ENCODE peak calls at places on chromosomes 7 and 10, in nine cellular contexts. One of them, this sample, is unnamed.
A peak's percentile ranks its signal among the peaks of the same experiment; 100 is the strongest.

GRCh38 chr10:77581738-77582137 is 55.9 kb downstream of the KCNMA1 start:
- DNase-seq in tibial nerve: no peak
- DNase-seq in sigmoid colon: peak; percentile 35
- DNase-seq in stomach: no peak
- DNase-seq in K562: no peak
- DNase-seq in suprapubic skin: no peak
- DNase-seq in transverse colon: no peak
- DNase-seq in upper lobe of left lung: no peak
- DNase-seq in A549: no peak
- DNase-seq in this sample: no peak

GRCh38 chr10:819326-819725 is 112.2 kb downstream of the LARP4B start:
- DNase-seq in tibial nerve: no peak
- DNase-seq in sigmoid colon: no peak
- DNase-seq in stomach: no peak
- DNase-seq in K562: no peak
- DNase-seq in suprapubic skin: no peak
- DNase-seq in transverse colon: no peak
- DNase-seq in upper lobe of left lung: no peak
- DNase-seq in A549: no peak
- DNase-seq in this sample: no peak

GRCh38 chr7:64307254-64308018 is 6.3 kb upstream of the ZNF736 start:
- DNase-seq in tibial nerve: peak; percentile 82
- DNase-seq in sigmoid colon: peak; percentile 96
- DNase-seq in stomach: peak; percentile 92
- DNase-seq in K562: peak; percentile 39
- DNase-seq in suprapubic skin: peak; percentile 95
- DNase-seq in transverse colon: peak; percentile 96
- DNase-seq in upper lobe of left lung: peak; percentile 94
- DNase-seq in A549: no peak
- DNase-seq in this sample: peak; percentile 87

GRCh38 chr7:42214063-42214679 is 22.8 kb downstream of the GLI3 start:
- DNase-seq in tibial nerve: no peak
- DNase-seq in sigmoid colon: no peak
- DNase-seq in stomach: no peak
- DNase-seq in K562: no peak
- DNase-seq in suprapubic skin: no peak
- DNase-seq in transverse colon: no peak
- DNase-seq in upper lobe of left lung: no peak
- DNase-seq in A549: no peak
- DNase-seq in this sample: no peak

GRCh38 chr7:154770361-154770760 is 232.6 kb downstream of the PAXIP1 start:
- DNase-seq in tibial nerve: no peak
- DNase-seq in sigmoid colon: no peak
- DNase-seq in stomach: no peak
- DNase-seq in K562: no peak
- DNase-seq in suprapubic skin: peak; percentile 40
- DNase-seq in transverse colon: no peak
- DNase-seq in upper lobe of left lung: no peak
- DNase-seq in A549: no peak
- DNase-seq in this sample: no peak

GRCh38 chr10:77634939-77635338 is 2.7 kb downstream of the KCNMA1 start:
- DNase-seq in tibial nerve: no peak
- DNase-seq in sigmoid colon: no peak
- DNase-seq in stomach: no peak
- DNase-seq in K562: no peak
- DNase-seq in suprapubic skin: no peak
- DNase-seq in transverse colon: no peak
- DNase-seq in upper lobe of left lung: no peak
- DNase-seq in A549: no peak
- DNase-seq in this sample: no peak

GRCh38 chr10:17912764-17913163 is 39.0 kb upstream of the SLC39A12 start:
- DNase-seq in tibial nerve: no peak
- DNase-seq in sigmoid colon: no peak
- DNase-seq in stomach: no peak
- DNase-seq in K562: no peak
- DNase-seq in suprapubic skin: no peak
- DNase-seq in transverse colon: no peak
- DNase-seq in upper lobe of left lung: no peak
- DNase-seq in A549: no peak
- DNase-seq in this sample: no peak

GRCh38 chr7:129385116-129385515 is 49.1 kb upstream of the STRIP2 start:
- DNase-seq in tibial nerve: no peak
- DNase-seq in sigmoid colon: no peak
- DNase-seq in stomach: no peak
- DNase-seq in K562: no peak
- DNase-seq in suprapubic skin: no peak
- DNase-seq in transverse colon: no peak
- DNase-seq in upper lobe of left lung: no peak
- DNase-seq in A549: no peak
- DNase-seq in this sample: no peak

GRCh38 chr10:103626178-103626577 is 132.7 kb downstream of the NEURL1 start:
- DNase-seq in tibial nerve: no peak
- DNase-seq in sigmoid colon: no peak
- DNase-seq in stomach: no peak
- DNase-seq in K562: no peak
- DNase-seq in suprapubic skin: no peak
- DNase-seq in transverse colon: no peak
- DNase-seq in upper lobe of left lung: peak; percentile 42
- DNase-seq in A549: no peak
- DNase-seq in this sample: no peak

GRCh38 chr10:13414855-13415254 is 66.8 kb upstream of the SEPHS1 start:
- DNase-seq in tibial nerve: no peak
- DNase-seq in sigmoid colon: no peak
- DNase-seq in stomach: peak; percentile 57
- DNase-seq in K562: no peak
- DNase-seq in suprapubic skin: no peak
- DNase-seq in transverse colon: peak; percentile 39
- DNase-seq in upper lobe of left lung: no peak
- DNase-seq in A549: peak; percentile 42
- DNase-seq in this sample: no peak

GRCh38 chr10:91705948-91706670 is 73.2 kb upstream of the PPP1R3C start:
- DNase-seq in tibial nerve: peak; percentile 44
- DNase-seq in sigmoid colon: no peak
- DNase-seq in stomach: no peak
- DNase-seq in K562: no peak
- DNase-seq in suprapubic skin: no peak
- DNase-seq in transverse colon: no peak
- DNase-seq in upper lobe of left lung: no peak
- DNase-seq in A549: no peak
- DNase-seq in this sample: no peak

GRCh38 chr10:11699546-11700097 is 42.6 kb upstream of the ECHDC3 start:
- DNase-seq in tibial nerve: no peak
- DNase-seq in sigmoid colon: no peak
- DNase-seq in stomach: no peak
- DNase-seq in K562: no peak
- DNase-seq in suprapubic skin: no peak
- DNase-seq in transverse colon: no peak
- DNase-seq in upper lobe of left lung: no peak
- DNase-seq in A549: no peak
- DNase-seq in this sample: no peak

GRCh38 chr10:86180861-86181260 is 185.7 kb downstream of the GRID1 start:
- DNase-seq in tibial nerve: no peak
- DNase-seq in sigmoid colon: no peak
- DNase-seq in stomach: no peak
- DNase-seq in K562: no peak
- DNase-seq in suprapubic skin: peak; percentile 29
- DNase-seq in transverse colon: no peak
- DNase-seq in upper lobe of left lung: no peak
- DNase-seq in A549: no peak
- DNase-seq in this sample: no peak

GRCh38 chr10:5943536-5943935 is 33.8 kb downstream of the IL15RA start:
- DNase-seq in tibial nerve: no peak
- DNase-seq in sigmoid colon: peak; percentile 80
- DNase-seq in stomach: no peak
- DNase-seq in K562: no peak
- DNase-seq in suprapubic skin: no peak
- DNase-seq in transverse colon: no peak
- DNase-seq in upper lobe of left lung: peak; percentile 81
- DNase-seq in A549: no peak
- DNase-seq in this sample: peak; percentile 62
- TF ChIP-seq EP300 in tibial nerve: no peak
- TF ChIP-seq EP300 in sigmoid colon: no peak
- TF ChIP-seq EP300 in stomach: no peak
- TF ChIP-seq EP300 in K562: no peak
- TF ChIP-seq EP300 in suprapubic skin: no peak
- TF ChIP-seq EP300 in transverse colon: no peak
- TF ChIP-seq EP300 in upper lobe of left lung: no peak
- TF ChIP-seq EP300 in A549: no peak
- TF ChIP-seq EP300 in this sample: no peak

GRCh38 chr7:107384025-107384424 is 85.8 kb upstream of the GPR22 start:
- DNase-seq in tibial nerve: no peak
- DNase-seq in sigmoid colon: no peak
- DNase-seq in stomach: no peak
- DNase-seq in K562: peak; percentile 22
- DNase-seq in suprapubic skin: no peak
- DNase-seq in transverse colon: no peak
- DNase-seq in upper lobe of left lung: no peak
- DNase-seq in A549: no peak
- DNase-seq in this sample: no peak
- TF ChIP-seq CTCF in tibial nerve: no peak
- TF ChIP-seq CTCF in sigmoid colon: no peak
- TF ChIP-seq CTCF in stomach: no peak
- TF ChIP-seq CTCF in K562: peak; percentile 83
- TF ChIP-seq CTCF in suprapubic skin: no peak
- TF ChIP-seq CTCF in transverse colon: no peak
- TF ChIP-seq CTCF in upper lobe of left lung: no peak
- TF ChIP-seq CTCF in A549: peak; percentile 13
- TF ChIP-seq CTCF in this sample: no peak

GRCh38 chr7:30616318-30616717 is 21.6 kb downstream of the GARS1 start:
- DNase-seq in tibial nerve: no peak
- DNase-seq in sigmoid colon: no peak
- DNase-seq in stomach: no peak
- DNase-seq in K562: no peak
- DNase-seq in suprapubic skin: no peak
- DNase-seq in transverse colon: no peak
- DNase-seq in upper lobe of left lung: no peak
- DNase-seq in A549: no peak
- DNase-seq in this sample: no peak

GRCh38 chr7:30613366-30614325 is 19.0 kb downstream of the GARS1 start:
- DNase-seq in tibial nerve: no peak
- DNase-seq in sigmoid colon: no peak
- DNase-seq in stomach: no peak
- DNase-seq in K562: no peak
- DNase-seq in suprapubic skin: no peak
- DNase-seq in transverse colon: no peak
- DNase-seq in upper lobe of left lung: no peak
- DNase-seq in A549: no peak
- DNase-seq in this sample: no peak

GRCh38 chr7:30618080-30618676 is 23.5 kb downstream of the GARS1 start:
- DNase-seq in tibial nerve: no peak
- DNase-seq in sigmoid colon: no peak
- DNase-seq in stomach: no peak
- DNase-seq in K562: no peak
- DNase-seq in suprapubic skin: no peak
- DNase-seq in transverse colon: no peak
- DNase-seq in upper lobe of left lung: no peak
- DNase-seq in A549: no peak
- DNase-seq in this sample: no peak

GRCh38 chr7:30618961-30619360 is 24.3 kb downstream of the GARS1 start:
- DNase-seq in tibial nerve: no peak
- DNase-seq in sigmoid colon: no peak
- DNase-seq in stomach: no peak
- DNase-seq in K562: no peak
- DNase-seq in suprapubic skin: no peak
- DNase-seq in transverse colon: no peak
- DNase-seq in upper lobe of left lung: no peak
- DNase-seq in A549: no peak
- DNase-seq in this sample: no peak

DNA sequence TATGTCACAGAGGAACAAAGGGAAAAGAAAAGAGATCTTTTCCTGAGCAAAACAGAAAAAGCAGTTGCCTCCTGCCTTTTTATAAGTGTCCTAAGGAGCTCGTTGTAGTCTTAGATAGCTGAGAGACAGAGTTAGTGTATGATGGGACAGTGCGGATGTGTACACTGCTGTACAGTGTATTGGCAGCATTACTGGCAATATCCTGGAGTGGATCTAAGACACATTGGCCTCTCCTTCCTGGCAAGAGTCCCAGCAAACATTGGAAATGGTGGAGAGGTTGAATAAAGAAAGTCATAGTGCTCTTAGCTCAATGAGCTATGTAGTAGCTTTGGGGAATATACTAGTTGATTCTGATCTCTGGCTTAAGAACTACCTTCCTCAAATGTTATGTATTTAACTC is 22.7 kb downstream of the GARS1 start:
- DNase-seq in tibial nerve: no peak
- DNase-seq in sigmoid colon: no peak
- DNase-seq in stomach: no peak
- DNase-seq in K562: no peak
- DNase-seq in suprapubic skin: no peak
- DNase-seq in transverse colon: no peak
- DNase-seq in upper lobe of left lung: no peak
- DNase-seq in A549: no peak
- DNase-seq in this sample: no peak
- TF ChIP-seq EP300 in tibial nerve: no peak
- TF ChIP-seq EP300 in sigmoid colon: no peak
- TF ChIP-seq EP300 in stomach: no peak
- TF ChIP-seq EP300 in K562: no peak
- TF ChIP-seq EP300 in suprapubic skin: no peak
- TF ChIP-seq EP300 in transverse colon: no peak
- TF ChIP-seq EP300 in upper lobe of left lung: no peak
- TF ChIP-seq EP300 in A549: no peak
- TF ChIP-seq EP300 in this sample: no peak

DNA sequence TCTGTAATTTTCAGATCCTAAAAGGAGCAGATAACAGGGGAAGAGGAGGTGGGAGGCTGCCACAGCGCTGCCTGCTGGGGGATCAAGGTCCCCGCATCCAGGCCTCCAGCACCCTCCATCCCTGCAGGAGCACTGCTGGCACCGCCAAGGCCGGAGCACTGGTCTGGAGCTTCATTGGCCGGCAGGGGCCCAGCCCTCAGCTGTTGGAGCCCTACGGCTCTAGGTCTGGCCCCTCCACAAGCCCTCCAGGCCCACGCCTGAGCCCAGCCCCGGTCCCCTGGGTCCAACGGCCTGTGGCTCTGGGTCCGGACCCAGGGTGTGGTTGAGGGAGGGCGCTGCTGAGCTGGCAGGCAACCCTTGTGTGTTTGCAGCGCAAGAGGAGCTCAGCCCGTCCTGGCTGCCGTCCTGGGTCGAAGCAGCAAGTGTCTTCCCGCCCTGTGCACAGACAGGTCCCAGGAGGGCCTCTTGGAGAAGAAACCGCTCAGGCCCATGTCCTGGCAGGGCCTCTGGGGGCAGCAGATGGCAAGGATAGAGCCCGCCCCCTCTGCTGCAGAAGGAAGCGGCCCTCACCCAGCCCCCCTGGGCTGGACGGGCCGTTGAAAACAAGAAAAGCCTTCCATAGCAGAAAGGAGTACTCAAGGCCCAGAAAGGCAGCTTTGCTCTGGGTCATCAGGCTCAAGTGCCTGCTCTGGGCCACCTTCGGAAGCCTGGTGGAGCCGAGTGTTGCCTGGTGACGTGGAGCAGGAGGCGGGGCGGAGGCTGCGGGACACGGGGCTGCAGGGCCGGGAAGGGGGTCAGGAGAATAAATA is 54.3 kb upstream of the TNRC18 start:
- DNase-seq in tibial nerve: no peak
- DNase-seq in sigmoid colon: no peak
- DNase-seq in stomach: no peak
- DNase-seq in K562: peak; percentile 44
- DNase-seq in suprapubic skin: no peak
- DNase-seq in transverse colon: no peak
- DNase-seq in upper lobe of left lung: no peak
- DNase-seq in A549: no peak
- DNase-seq in this sample: no peak
- TF ChIP-seq CTCF in tibial nerve: peak; percentile 14
- TF ChIP-seq CTCF in sigmoid colon: peak; percentile 48
- TF ChIP-seq CTCF in stomach: no peak
- TF ChIP-seq CTCF in K562: peak; percentile 57
- TF ChIP-seq CTCF in suprapubic skin: peak; percentile 24
- TF ChIP-seq CTCF in transverse colon: peak; percentile 23
- TF ChIP-seq CTCF in upper lobe of left lung: peak; percentile 33
- TF ChIP-seq CTCF in A549: no peak
- TF ChIP-seq CTCF in this sample: no peak

GRCh38 chr10:102342462-102342861 is 53.0 kb upstream of the NFKB2 start:
- DNase-seq in tibial nerve: no peak
- DNase-seq in sigmoid colon: no peak
- DNase-seq in stomach: peak; percentile 29
- DNase-seq in K562: no peak
- DNase-seq in suprapubic skin: no peak
- DNase-seq in transverse colon: no peak
- DNase-seq in upper lobe of left lung: no peak
- DNase-seq in A549: no peak
- DNase-seq in this sample: no peak
- TF ChIP-seq EP300 in tibial nerve: no peak
- TF ChIP-seq EP300 in sigmoid colon: no peak
- TF ChIP-seq EP300 in stomach: no peak
- TF ChIP-seq EP300 in K562: no peak
- TF ChIP-seq EP300 in suprapubic skin: no peak
- TF ChIP-seq EP300 in transverse colon: no peak
- TF ChIP-seq EP300 in upper lobe of left lung: no peak
- TF ChIP-seq EP300 in A549: no peak
- TF ChIP-seq EP300 in this sample: no peak